ENCODE peak calls at places on chromosomes 11 and 22, in four cellular contexts. M, C, J and S are unnamed samples.

GRCh38 chr11:95337175-95337957 is 106.4 kb upstream of the SESN3 start:
- DNase-seq in M (peak; percentile 23), J (peak; percentile 51), C (peak; percentile 67), S (no peak)

GRCh38 chr11:28400236-28401100 is 292.3 kb downstream of the METTL15 start:
- DNase-seq in C (no peak), J (peak; percentile 48), M (no peak), S (no peak)

GRCh38 chr11:62854013-62854824 is 14.8 kb upstream of the WDR74 start:
- DNase-seq in C (no peak), J (no peak), M (peak; percentile 9), S (no peak)

GRCh38 chr11:114785820-114786219 is 107.5 kb downstream of the NXPE2 start:
- DNase-seq in C (no peak), M (no peak), J (no peak), S (no peak)

GRCh38 chr11:131025020-131025419 is 108.7 kb upstream of the SNX19 start:
- DNase-seq in M (peak; percentile 6), J (peak; percentile 15), C (no peak), S (no peak)

GRCh38 chr22:42904049-42904448 is 47.0 kb upstream of the ARFGAP3 start:
- DNase-seq in J (no peak), C (no peak), M (no peak), S (no peak)

GRCh38 chr11:17978553-17979287 is 34.1 kb downstream of the SERGEF start:
- DNase-seq in C (no peak), J (peak; percentile 19), M (peak; percentile 51), S (no peak)

GRCh38 chr11:56883590-56883989 is 105.1 kb upstream of the OR5AK2 start:
- DNase-seq in J (no peak), M (no peak), C (no peak), S (no peak)

GRCh38 chr11:22976146-22976545 is 115.9 kb upstream of the CCDC179 start:
- DNase-seq in M (no peak), C (peak; percentile 43), J (no peak), S (no peak)

GRCh38 chr11:60280412-60280811 is at the start of gene MS4A4A:
- DNase-seq in M (no peak), C (no peak), J (no peak), S (no peak)

GRCh38 chr11:104546486-104546885 is 351.8 kb downstream of the CASP12 start:
- DNase-seq in J (no peak), C (no peak), M (no peak), S (no peak)

GRCh38 chr11:73019996-73020395 is 122.1 kb downstream of the FCHSD2 start:
- DNase-seq in C (no peak), J (no peak), M (no peak), S (no peak)

GRCh38 chr22:43996170-43996980 is 27.7 kb upstream of the PARVB start:
- DNase-seq in C (peak; percentile 83), M (no peak), J (no peak), S (no peak)

GRCh38 chr11:77055056-77055680 is 11.6 kb upstream of the CAPN5 start:
- DNase-seq in C (no peak), J (no peak), M (no peak), S (peak; percentile 39)

GRCh38 chr11:27392278-27392677 is 29.3 kb upstream of the CCDC34 start:
- DNase-seq in C (no peak), M (no peak), J (no peak), S (no peak)

GRCh38 chr22:50739279-50739691 is 1.3 kb downstream of the ACR start:
- DNase-seq in M (no peak), C (no peak), J (no peak), S (peak; percentile 42)

GRCh38 chr11:124832571-124832970 is 32.4 kb upstream of the MSANTD2 start:
- DNase-seq in C (no peak), M (no peak), J (no peak), S (no peak)

GRCh38 chr11:34407121-34407813 is 31.5 kb upstream of the CAT start:
- DNase-seq in M (no peak), J (no peak), C (peak; percentile 50), S (no peak)

GRCh38 chr11:4049006-4049405 is 45.6 kb upstream of the RRM1 start:
- DNase-seq in M (no peak), C (no peak), J (no peak), S (no peak)

GRCh38 chr11:98601181-98601773 is 419.5 kb upstream of the CNTN5 start:
- DNase-seq in C (no peak), M (no peak), J (no peak), S (no peak)

GRCh38 chr22:20147286-20147988 is 3.4 kb downstream of the CCDC188 start:
- DNase-seq in C (no peak), J (no peak), M (no peak), S (no peak)

GRCh38 chr11:77110836-77111235 is 8.2 kb downstream of the OMP start:
- DNase-seq in J (no peak), M (no peak), C (no peak), S (no peak)

GRCh38 chr11:15629690-15630321 is 515.1 kb downstream of the INSC start:
- DNase-seq in J (no peak), C (no peak), M (peak; percentile 15), S (no peak)

GRCh38 chr11:76456571-76456970 is 11.8 kb downstream of the EMSY start:
- DNase-seq in J (no peak), C (no peak), M (no peak), S (no peak)